ENCODE peak calls at places on chromosome 10, in eight cellular contexts. E is progenitor cell of endocrine pancreas; O is IMR-90; N is bronchial epithelial cell; A is hippocampal formation; S is EL; D is upper lobe of left lung; G is effector memory CD8-positive, alpha-beta T cell. Q is an unnamed sample.
A peak's percentile ranks its signal among the peaks of the same experiment; 100 is the strongest.

GRCh38 chr10:100670828-100671479 is 74.4 kb upstream of the PAX2 start:
- DNase-seq in S (no peak), E (peak; percentile 49), N (no peak), D (no peak), A (no peak), O (no peak), G (peak; percentile 61), Q (no peak)

GRCh38 chr10:52212062-52212461 is 102.0 kb upstream of the DKK1 start:
- DNase-seq in D (no peak), G (no peak), N (peak; percentile 30), A (no peak), O (peak; percentile 50), S (no peak), E (no peak), Q (no peak)

GRCh38 chr10:21292763-21293517 is 232.5 kb downstream of the SKIDA1 start:
- DNase-seq in E (no peak), G (no peak), O (peak; percentile 98), A (no peak), S (peak; percentile 98), N (peak; percentile 95), D (peak; percentile 51), Q (peak; percentile 82)

GRCh38 chr10:110793887-110794286 is 77.8 kb upstream of the PDCD4 start:
- DNase-seq in S (no peak), N (no peak), E (no peak), D (peak; percentile 44), A (no peak), O (peak; percentile 7), G (no peak), Q (no peak)

GRCh38 chr10:125159486-125159931 is 854 bp downstream of the CTBP2 start:
- DNase-seq in A (no peak), O (no peak), E (no peak), N (no peak), S (no peak), G (no peak), D (no peak), Q (no peak)

GRCh38 chr10:47441973-47442750 is 41.8 kb downstream of the ANXA8 start:
- DNase-seq in A (no peak), D (no peak), S (no peak), E (no peak), G (no peak), O (no peak), N (no peak), Q (no peak)

GRCh38 chr10:104577861-104578480 is 63.1 kb upstream of the SORCS3 start:
- DNase-seq in A (no peak), N (no peak), D (no peak), S (no peak), O (peak; percentile 32), E (no peak), G (no peak), Q (no peak)

GRCh38 chr10:57979466-57979865 is 288.2 kb downstream of the IPMK start:
- DNase-seq in S (peak; percentile 41), G (no peak), O (no peak), N (no peak), D (no peak), A (no peak), E (no peak), Q (no peak)

Q was measured in endothelial cell of umbilical vein.